ENCODE peak calls at places on chromosomes 1 and 21, in ten cellular contexts. L is breast epithelium, R is PC-3, V is right lobe of liver, H is uterus, I is IMR-90, A is fibroblast of lung, C is cardiac fibroblast, M is heart left ventricle, W is GM10248. S is an unnamed sample.

GRCh38 chr1:101485712-101486111 is 248.9 kb downstream of the S1PR1 start:
- DNase-seq in C (no peak), V (no peak), I (no peak), L (no peak), R (no peak), A (no peak), H (no peak), M (no peak), W (no peak), S (no peak)

GRCh38 chr1:212678456-212679410 is 20.9 kb downstream of the BATF3 start:
- DNase-seq in C (no peak), H (no peak), M (no peak), W (peak; percentile 74), V (no peak), I (no peak), R (no peak), L (no peak), A (no peak), S (no peak)

GRCh38 chr1:39087109-39087834 is 61.1 kb downstream of the NDUFS5 start:
- DNase-seq in R (no peak), V (no peak), L (no peak), H (peak; percentile 62), W (no peak), A (peak; percentile 76), M (peak; percentile 61), I (peak; percentile 76), C (peak; percentile 74), S (no peak)

GRCh38 chr1:239952348-239953307 is 139.1 kb upstream of the FMN2 start:
- DNase-seq in M (no peak), A (no peak), I (no peak), R (peak; percentile 62), L (no peak), C (peak; percentile 23), V (no peak), H (no peak), W (no peak), S (no peak)

GRCh38 chr21:34008618-34009017 is 64.8 kb upstream of the MRPS6 start:
- DNase-seq in M (no peak), L (no peak), V (no peak), R (no peak), A (no peak), C (peak; percentile 42), H (no peak), I (no peak), W (no peak), S (no peak)

GRCh38 chr21:33036430-33037162 is 10.9 kb downstream of the OLIG2 start:
- DNase-seq in M (peak; percentile 39), A (peak; percentile 29), R (peak; percentile 57), V (peak; percentile 64), H (no peak), I (peak; percentile 71), C (peak; percentile 74), L (no peak), W (no peak), S (no peak)

GRCh38 chr1:241808265-241808664 is 39.7 kb upstream of the EXO1 start:
- DNase-seq in W (no peak), M (no peak), L (no peak), R (no peak), C (peak; percentile 19), A (peak; percentile 90), H (no peak), I (peak; percentile 17), V (no peak), S (no peak)

GRCh38 chr1:159054427-159054826 is 22.1 kb downstream of the AIM2 start:
- DNase-seq in W (no peak), L (no peak), H (no peak), R (no peak), C (no peak), I (peak; percentile 25), M (no peak), V (no peak), A (no peak), S (no peak)

GRCh38 chr1:187476671-187477070 is 647.9 kb downstream of the PLA2G4A start:
- DNase-seq in M (no peak), V (no peak), C (peak; percentile 13), L (no peak), R (peak; percentile 40), I (peak; percentile 20), A (peak; percentile 53), H (no peak), W (no peak), S (no peak)

GRCh38 chr1:1068374-1069060 is 5.6 kb downstream of the RNF223 start:
- DNase-seq in R (peak; percentile 93), H (no peak), V (no peak), M (no peak), A (no peak), I (no peak), W (no peak), L (peak; percentile 56), C (no peak), S (peak; percentile 68)

GRCh38 chr1:110672001-110672752 is 2.6 kb downstream of the KCNA3 start:
- DNase-seq in I (peak; percentile 39), R (no peak), C (no peak), L (no peak), H (peak; percentile 24), M (no peak), A (peak; percentile 57), W (peak; percentile 17), V (no peak), S (no peak)

GRCh38 chr1:226733876-226734414 is 5.1 kb downstream of the ITPKB start:
- DNase-seq in R (no peak), M (no peak), C (no peak), A (no peak), L (no peak), V (no peak), H (no peak), W (no peak), I (peak; percentile 41), S (no peak)

GRCh38 chr1:3363756-3364155 is 90.7 kb upstream of the ARHGEF16 start:
- DNase-seq in L (no peak), A (no peak), C (no peak), W (no peak), I (no peak), V (no peak), M (no peak), H (no peak), R (no peak), S (no peak)

DNA sequence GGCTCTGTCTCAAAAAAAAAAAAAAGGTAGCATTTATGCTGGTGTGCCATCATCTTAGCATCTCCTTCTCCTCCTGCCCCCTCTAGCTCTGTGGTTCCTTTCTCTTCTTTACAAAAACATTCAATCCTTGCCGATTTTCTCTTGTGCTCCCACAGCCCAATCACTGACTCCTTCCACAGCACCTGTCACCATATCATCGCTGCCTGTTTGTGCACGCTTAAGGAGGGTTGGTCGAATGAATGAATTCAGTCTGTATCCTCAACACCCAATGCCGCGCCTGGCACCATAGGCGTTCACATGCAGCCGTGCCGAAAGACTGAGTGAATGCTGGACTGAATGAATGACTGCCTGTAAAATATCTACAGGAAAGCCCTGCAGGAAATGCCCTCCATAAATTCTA is 7.9 kb downstream of the RNU5D-1 start:
- DNase-seq in R (no peak), M (no peak), H (no peak), V (no peak), A (no peak), C (no peak), W (no peak), L (no peak), I (no peak), S (no peak)
- TF ChIP-seq CTCF in R (no peak), M (no peak), H (no peak), V (no peak), A (no peak), C (no peak), W (no peak), L (no peak), I (no peak), S (no peak)

GRCh38 chr1:68571499-68571898 is 74.6 kb upstream of the DEPDC1 start:
- DNase-seq in H (no peak), V (no peak), C (peak; percentile 54), W (no peak), I (no peak), M (no peak), R (peak; percentile 6), L (no peak), A (peak; percentile 16), S (no peak)
- TF ChIP-seq CTCF in H (no peak), V (no peak), C (no peak), W (no peak), I (no peak), M (no peak), R (no peak), L (no peak), A (no peak), S (no peak)

GRCh38 chr1:199687321-199687720 is 340.2 kb upstream of the NR5A2 start:
- DNase-seq in V (no peak), L (no peak), R (peak; percentile 11), W (no peak), M (no peak), A (peak; percentile 16), C (peak; percentile 29), I (peak; percentile 44), H (no peak), S (no peak)
- TF ChIP-seq CTCF in V (no peak), L (no peak), R (no peak), W (no peak), M (no peak), A (no peak), C (no peak), I (no peak), H (no peak), S (no peak)

DNA sequence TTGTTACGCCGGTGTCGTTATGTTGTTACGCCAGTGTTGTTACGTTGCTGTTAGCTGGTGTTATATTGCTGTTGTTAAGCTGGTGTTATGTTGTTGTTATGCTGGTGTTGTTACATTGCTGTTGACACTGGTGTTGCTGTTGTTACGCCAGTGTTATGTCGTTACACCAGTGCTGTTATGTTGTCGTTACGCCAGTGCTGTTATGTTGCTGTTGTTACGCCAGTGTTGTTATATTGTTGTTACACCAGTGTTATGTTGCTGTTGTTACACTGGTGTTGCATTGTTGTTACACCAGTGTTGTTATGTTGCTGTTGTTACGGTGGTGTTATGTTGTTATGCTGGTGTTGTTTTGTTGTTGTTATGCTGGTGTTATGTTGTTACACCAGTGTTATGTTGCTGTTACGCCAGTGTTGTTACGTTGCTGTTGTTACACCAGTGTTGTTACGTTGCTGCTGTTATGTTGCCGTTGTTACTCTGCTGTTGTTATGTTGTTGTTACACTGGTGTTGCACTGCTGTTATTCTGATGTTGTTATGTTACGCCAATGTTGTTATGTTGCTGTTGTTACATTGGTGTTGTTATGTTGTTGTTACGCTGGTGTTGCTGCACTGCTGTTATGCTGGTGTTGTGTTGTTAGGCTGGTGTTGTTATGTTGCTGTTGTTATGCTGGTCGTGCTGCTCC is 25.7 kb downstream of the H6PD start:
- DNase-seq in R (no peak), C (no peak), V (no peak), H (no peak), A (no peak), I (no peak), M (no peak), W (no peak), L (no peak), S (no peak)
- TF ChIP-seq CTCF in R (no peak), C (no peak), V (no peak), H (no peak), A (no peak), I (no peak), M (no peak), W (no peak), L (no peak), S (no peak)

GRCh38 chr1:43439781-43440180 is 13.9 kb downstream of the HYI start:
- DNase-seq in M (no peak), A (no peak), W (no peak), L (no peak), I (no peak), H (peak; percentile 12), R (no peak), C (no peak), V (no peak), S (peak; percentile 5)
- TF ChIP-seq CTCF in M (no peak), A (no peak), W (no peak), L (no peak), I (no peak), H (no peak), R (no peak), C (no peak), V (no peak), S (no peak)

GRCh38 chr1:46760558-46761166 is 38.2 kb upstream of the CYP4B1 start:
- DNase-seq in I (no peak), C (no peak), M (no peak), V (no peak), W (no peak), L (no peak), H (no peak), R (no peak), A (no peak), S (no peak)
- TF ChIP-seq CTCF in I (no peak), C (no peak), M (no peak), V (no peak), W (no peak), L (no peak), H (no peak), R (no peak), A (no peak), S (no peak)